ENCODE peak calls at places on chromosomes 16 and 17, in four cellular contexts. U, G, H and J are unnamed samples. For H3K4me1, the result is how much of the 10 kb centered on the place peaks cover.

GRCh38 chr17:47323382-47324223 is at the start of gene EFCAB13:
- DNase-seq in U (peak), G (peak), H (peak), J (peak)

GRCh38 chr17:253091-253846 is 71.8 kb upstream of the DOC2B start:
- DNase-seq in U (peak), G (no peak), H (no peak), J (no peak)

GRCh38 chr17:47698749-47699535 is 5.0 kb downstream of the TBKBP1 start:
- DNase-seq in U (peak), G (no peak), H (no peak), J (no peak)

GRCh38 chr16:71631776-71632175 is 5.8 kb downstream of the MARVELD3 start:
- DNase-seq in U (no peak), G (no peak), H (no peak), J (no peak)

GRCh38 chr16:68884867-68885266 is 41.5 kb downstream of the TANGO6 start:
- DNase-seq in U (no peak), G (no peak), H (no peak), J (no peak)

GRCh38 chr17:50090071-50090470 is 5.1 kb upstream of the PDK2 start:
- DNase-seq in U (no peak), G (no peak), H (no peak), J (no peak)

GRCh38 chr16:56604966-56605365 is 3.4 kb upstream of the MT2A start:
- DNase-seq in U (no peak), G (no peak), H (no peak), J (no peak)

GRCh38 chr16:89104930-89105571 is 11.4 kb downstream of the ACSF3 start:
- DNase-seq in U (no peak), G (no peak), H (no peak), J (no peak)

GRCh38 chr16:19115148-19116021 is 1.6 kb downstream of the ITPRIPL2 start:
- DNase-seq in U (no peak), G (no peak), H (no peak), J (no peak)

GRCh38 chr16:8686031-8686621 is 11.7 kb downstream of the ABAT start:
- DNase-seq in U (no peak), G (no peak), H (no peak), J (no peak)

GRCh38 chr17:81871387-81872120 is 417 bp upstream of the ARHGDIA start:
- DNase-seq in U (peak), G (peak), H (peak), J (peak)

GRCh38 chr16:11560701-11561439 is 25.8 kb downstream of the LITAF start:
- DNase-seq in U (peak), G (no peak), H (no peak), J (no peak)

GRCh38 chr17:29018788-29019474 is 13.1 kb upstream of the SEZ6 start:
- DNase-seq in U (no peak), G (no peak), H (no peak), J (no peak)

GRCh38 chr17:48804936-48805411 is 12.1 kb downstream of the TTLL6 start:
- DNase-seq in U (peak), G (no peak), H (peak), J (peak)
- TF ChIP-seq SUZ12 in U (no peak), G (no peak), H (no peak), J (no peak)

DNA sequence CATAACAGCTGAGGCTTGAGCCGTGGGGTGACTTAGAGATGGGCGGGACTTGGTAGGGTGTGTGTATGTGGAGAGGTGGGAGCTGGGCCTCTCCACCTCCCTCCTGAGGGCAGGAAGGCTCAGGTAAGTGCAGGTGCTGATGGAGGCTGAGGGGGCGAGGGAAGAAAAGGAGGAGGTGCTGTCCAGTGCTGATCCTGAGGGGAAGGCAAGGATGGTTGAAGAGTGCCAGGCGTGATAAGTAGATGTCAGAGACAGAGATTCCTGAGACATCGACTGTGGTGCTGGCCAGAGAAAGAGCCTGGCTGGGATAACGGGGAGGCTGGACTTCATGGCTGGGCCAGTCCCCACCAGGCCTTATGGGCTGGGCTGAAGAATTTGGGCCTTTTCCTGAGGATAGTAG is 159.1 kb downstream of the SDK2 start:
- DNase-seq in U (no peak), G (no peak), H (no peak), J (no peak)
- H3K4me1 ChIP-seq in U (under half), G (under half), H (under half), J (under half)

DNA sequence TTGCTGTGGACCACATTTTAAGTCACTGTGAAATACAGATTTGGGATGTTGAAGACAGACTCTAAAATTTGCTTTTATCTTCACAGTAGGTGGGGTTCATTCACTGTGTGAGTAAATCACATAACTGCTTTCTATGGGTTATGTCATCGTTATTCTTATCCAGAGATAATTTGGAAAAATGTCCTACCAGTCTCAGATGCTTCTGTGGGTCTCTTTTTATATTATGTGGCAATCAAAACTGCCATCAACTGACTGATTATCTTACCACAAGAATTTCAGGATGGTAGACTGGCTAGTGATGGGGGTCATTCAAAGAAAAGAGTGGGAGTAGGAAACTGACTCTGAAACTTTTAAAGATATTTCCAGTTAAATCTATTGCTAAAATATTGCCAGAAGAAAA is 3.1 kb downstream of the HSBP1 start:
- DNase-seq in U (no peak), G (no peak), H (no peak), J (no peak)
- TF ChIP-seq SUZ12 in U (no peak), G (no peak), H (no peak), J (no peak)

GRCh38 chr17:45021607-45022287 is 29.7 kb downstream of the DCAKD start:
- DNase-seq in U (peak), G (no peak), H (peak), J (no peak)

GRCh38 chr17:45016823-45017222 is 34.6 kb downstream of the DCAKD start:
- DNase-seq in U (no peak), G (no peak), H (peak), J (no peak)

GRCh38 chr17:45018514-45019176 is 32.8 kb downstream of the DCAKD start:
- DNase-seq in U (no peak), G (no peak), H (no peak), J (no peak)

GRCh38 chr17:45020354-45021138 is 30.9 kb downstream of the DCAKD start:
- DNase-seq in U (peak), G (no peak), H (no peak), J (no peak)

GRCh38 chr17:45019177-45019711 is 32.2 kb downstream of the DCAKD start:
- DNase-seq in U (no peak), G (no peak), H (no peak), J (no peak)
- H3K4me1 ChIP-seq in U (under half), G (under half), H (half or more), J (under half)

DNA sequence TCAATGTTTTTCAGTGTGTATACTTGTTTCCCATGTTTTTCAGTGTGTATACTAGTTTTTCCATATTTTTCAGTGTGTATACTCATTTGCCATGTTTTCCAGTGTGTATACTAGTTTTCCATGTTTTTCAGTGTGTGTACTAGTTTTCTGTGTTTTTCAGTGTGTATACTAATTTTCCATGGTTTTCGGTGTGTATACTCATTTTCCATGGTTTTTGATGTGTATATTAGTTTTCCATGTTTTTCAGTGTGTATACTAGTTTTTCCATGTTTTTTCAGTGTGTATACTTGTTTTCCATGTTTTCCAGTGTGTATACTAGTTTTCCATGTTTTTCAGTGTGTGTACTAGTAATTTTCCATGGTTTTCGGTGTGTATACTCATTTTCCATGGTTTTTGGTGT is 152.7 kb upstream of the NOL11 start:
- DNase-seq in U (no peak), G (no peak), H (no peak), J (no peak)
- TF ChIP-seq SUZ12 in U (no peak), G (no peak), H (no peak), J (no peak)

GRCh38 chr17:64388961-64389565 is 1.6 kb downstream of the PECAM1 start:
- DNase-seq in U (no peak), G (no peak), H (no peak), J (no peak)
- H3K4me1 ChIP-seq in U (under half), G (under half), H (half or more), J (under half)

GRCh38 chr16:87098361-87098760 is 218.8 kb downstream of the C16orf95 start:
- DNase-seq in U (no peak), G (no peak), H (no peak), J (no peak)
- TF ChIP-seq SUZ12 in U (no peak), G (no peak), H (no peak), J (no peak)

GRCh38 chr16:15973460-15973859 is 24.0 kb downstream of the ABCC1 start:
- DNase-seq in U (no peak), G (no peak), H (no peak), J (no peak)
- H3K4me1 ChIP-seq in U (under half), G (under half), H (under half), J (under half)